ENCODE peak calls at places on chromosome 9, in nine cellular contexts. Q is effector memory CD4-positive, alpha-beta T cell; J is CD4-positive, alpha-beta memory T cell; G is stimulated activated CD8-positive, alpha-beta memory T cell treated with anti-CD3 and anti-CD28 coated beads, Interleukin-4, amount 100 ng/mL, for 4 hours; N is sigmoid colon; I is activated naive CD4-positive, alpha-beta T cell treated with anti-CD3 and anti-CD28 coated beads, Interleukin-2, amount 10 ng/mL, durations not matched to agents 7 days and 5 days; A is BJ; O is WTC11; P is NCI-H1417. Y is an unnamed sample.

GRCh38 chr9:77015291-77016048 is 4.0 kb upstream of the FOXB2 start:
- DNase-seq in Q (no peak), J (no peak), G (no peak), N (no peak), I (no peak), A (no peak), O (no peak), P (no peak), Y (no peak)

GRCh38 chr9:88106492-88106891 is 31.8 kb downstream of the SPATA31C2 start:
- DNase-seq in Q (no peak), J (no peak), G (no peak), N (no peak), I (peak), A (peak), O (peak), P (no peak), Y (no peak)

GRCh38 chr9:108444400-108445358 is 411.1 kb downstream of the ACTL7B start:
- DNase-seq in Q (no peak), J (no peak), G (no peak), N (peak), I (no peak), A (peak), O (no peak), P (peak), Y (no peak)

GRCh38 chr9:73269430-73270101 is 117.9 kb downstream of the ANXA1 start:
- DNase-seq in Q (no peak), J (no peak), G (no peak), N (no peak), I (no peak), A (no peak), O (no peak), P (no peak), Y (no peak)

GRCh38 chr9:84296146-84296843 is 44.3 kb downstream of the SLC28A3 start:
- DNase-seq in Q (peak), J (peak), G (no peak), N (no peak), I (peak), A (no peak), O (no peak), P (no peak), Y (peak)

GRCh38 chr9:108994695-108995094 is 18.6 kb downstream of the CTNNAL1 start:
- DNase-seq in Q (no peak), J (no peak), G (no peak), N (no peak), I (no peak), A (no peak), O (no peak), P (no peak), Y (no peak)

GRCh38 chr9:96674914-96675538 is 19.9 kb upstream of the PRXL2C start:
- DNase-seq in Q (no peak), J (no peak), G (no peak), N (no peak), I (no peak), A (no peak), O (no peak), P (no peak), Y (no peak)

GRCh38 chr9:121285835-121286687 is 18.1 kb downstream of the GSN start:
- DNase-seq in Q (no peak), J (no peak), G (no peak), N (peak), I (no peak), A (no peak), O (peak), P (no peak), Y (no peak)

GRCh38 chr9:130667117-130667430 is 2.7 kb downstream of the PRDM12 start:
- DNase-seq in Q (no peak), J (no peak), G (no peak), N (no peak), I (no peak), A (no peak), O (no peak), P (no peak), Y (no peak)

GRCh38 chr9:115922441-115922840 is 231.2 kb upstream of the PAPPA start:
- DNase-seq in Q (no peak), J (no peak), G (no peak), N (no peak), I (no peak), A (no peak), O (no peak), P (no peak), Y (no peak)

GRCh38 chr9:135463140-135463539 is 16.4 kb upstream of the PPP1R26 start:
- DNase-seq in Q (no peak), J (no peak), G (no peak), N (no peak), I (no peak), A (no peak), O (no peak), P (no peak), Y (no peak)

GRCh38 chr9:136775191-136775590 is 10.9 kb upstream of the LCN15 start:
- DNase-seq in Q (no peak), J (no peak), G (no peak), N (no peak), I (no peak), A (no peak), O (no peak), P (no peak), Y (no peak)

GRCh38 chr9:137149942-137150484 is 11.1 kb downstream of the GRIN1 start:
- DNase-seq in Q (no peak), J (no peak), G (no peak), N (no peak), I (no peak), A (no peak), O (no peak), P (no peak), Y (no peak)